ENCODE peak calls at places on chromosomes 6 and 20, in seven cellular contexts. One of them, this sample, is unnamed.
A peak's percentile ranks its signal among the peaks of the same experiment; 100 is the strongest.

GRCh38 chr20:5211803-5212714 is 85.3 kb downstream of the CDS2 start:
- DNase-seq in HepG2: peak; percentile 78
- DNase-seq in heart right ventricle: no peak
- DNase-seq in SK-MEL-5: no peak
- DNase-seq in fibroblast of the aortic adventitia: no peak
- DNase-seq in CD8-positive, alpha-beta T cell: no peak
- DNase-seq in HT1080: no peak
- DNase-seq in this sample: no peak

GRCh38 chr6:42224222-42225042 is 6.8 kb upstream of the MRPS10 start:
- DNase-seq in HepG2: peak; percentile 48
- DNase-seq in heart right ventricle: no peak
- DNase-seq in SK-MEL-5: no peak
- DNase-seq in fibroblast of the aortic adventitia: peak; percentile 70
- DNase-seq in CD8-positive, alpha-beta T cell: no peak
- DNase-seq in HT1080: peak; percentile 94
- DNase-seq in this sample: peak; percentile 76

GRCh38 chr6:88368071-88368787 is 202.1 kb upstream of the CNR1 start:
- DNase-seq in HepG2: no peak
- DNase-seq in heart right ventricle: no peak
- DNase-seq in SK-MEL-5: no peak
- DNase-seq in fibroblast of the aortic adventitia: peak; percentile 96
- DNase-seq in CD8-positive, alpha-beta T cell: no peak
- DNase-seq in HT1080: peak; percentile 48
- DNase-seq in this sample: no peak

GRCh38 chr20:53793783-53794383 is 200.2 kb upstream of the ZNF217 start:
- DNase-seq in HepG2: no peak
- DNase-seq in heart right ventricle: no peak
- DNase-seq in SK-MEL-5: no peak
- DNase-seq in fibroblast of the aortic adventitia: peak; percentile 33
- DNase-seq in CD8-positive, alpha-beta T cell: no peak
- DNase-seq in HT1080: no peak
- DNase-seq in this sample: no peak

GRCh38 chr6:98118357-98119045 is 715.9 kb upstream of the POU3F2 start:
- DNase-seq in HepG2: no peak
- DNase-seq in heart right ventricle: no peak
- DNase-seq in SK-MEL-5: no peak
- DNase-seq in fibroblast of the aortic adventitia: no peak
- DNase-seq in CD8-positive, alpha-beta T cell: no peak
- DNase-seq in HT1080: no peak
- DNase-seq in this sample: no peak

GRCh38 chr20:60011512-60012507 is 53.6 kb downstream of the CDH26 start:
- DNase-seq in HepG2: no peak
- DNase-seq in heart right ventricle: no peak
- DNase-seq in SK-MEL-5: no peak
- DNase-seq in fibroblast of the aortic adventitia: no peak
- DNase-seq in CD8-positive, alpha-beta T cell: no peak
- DNase-seq in HT1080: no peak
- DNase-seq in this sample: no peak

GRCh38 chr6:1423578-1423977 is 34.2 kb downstream of the FOXF2 start:
- DNase-seq in HepG2: no peak
- DNase-seq in heart right ventricle: no peak
- DNase-seq in SK-MEL-5: peak; percentile 68
- DNase-seq in fibroblast of the aortic adventitia: no peak
- DNase-seq in CD8-positive, alpha-beta T cell: no peak
- DNase-seq in HT1080: no peak
- DNase-seq in this sample: no peak

GRCh38 chr6:114764866-114765265 is 422.0 kb upstream of the HS3ST5 start:
- DNase-seq in HepG2: no peak
- DNase-seq in heart right ventricle: no peak
- DNase-seq in SK-MEL-5: no peak
- DNase-seq in fibroblast of the aortic adventitia: no peak
- DNase-seq in CD8-positive, alpha-beta T cell: no peak
- DNase-seq in HT1080: no peak
- DNase-seq in this sample: no peak

GRCh38 chr6:155194399-155194798 is 69.4 kb upstream of the CLDN20 start:
- DNase-seq in HepG2: no peak
- DNase-seq in heart right ventricle: no peak
- DNase-seq in SK-MEL-5: no peak
- DNase-seq in fibroblast of the aortic adventitia: no peak
- DNase-seq in CD8-positive, alpha-beta T cell: no peak
- DNase-seq in HT1080: no peak
- DNase-seq in this sample: no peak

GRCh38 chr20:38033330-38034107 is at the start of the genes RPRD1B and TTI1:
- DNase-seq in HepG2: peak; percentile 95
- DNase-seq in heart right ventricle: peak; percentile 93
- DNase-seq in SK-MEL-5: peak; percentile 91
- DNase-seq in fibroblast of the aortic adventitia: peak; percentile 81
- DNase-seq in CD8-positive, alpha-beta T cell: peak; percentile 90
- DNase-seq in HT1080: peak; percentile 89
- DNase-seq in this sample: peak; percentile 95

This sample was measured in SW 1271.